ENCODE peak calls at places on chromosomes 11 and 22, in eight cellular contexts. One of them, this sample, is unnamed.

GRCh38 chr22:29524440-29525191 is 28.9 kb downstream of the THOC5 start:
- DNase-seq in germinal center: peak; percentile 41
- DNase-seq in hippocampal formation: no peak
- DNase-seq in foreskin melanocyte: no peak
- DNase-seq in HEK293T: peak; percentile 56
- DNase-seq in dorsolateral prefrontal cortex: no peak
- DNase-seq in kidney: no peak
- DNase-seq in right atrium auricular region: no peak
- DNase-seq in this sample: no peak

GRCh38 chr11:19935507-19935906 is 222.9 kb downstream of the NAV2 start:
- DNase-seq in germinal center: no peak
- DNase-seq in hippocampal formation: no peak
- DNase-seq in foreskin melanocyte: no peak
- DNase-seq in HEK293T: no peak
- DNase-seq in dorsolateral prefrontal cortex: no peak
- DNase-seq in kidney: no peak
- DNase-seq in right atrium auricular region: no peak
- DNase-seq in this sample: peak; percentile 47

GRCh38 chr11:134418119-134418840 is 6.2 kb upstream of the B3GAT1 start:
- DNase-seq in germinal center: no peak
- DNase-seq in hippocampal formation: no peak
- DNase-seq in foreskin melanocyte: no peak
- DNase-seq in HEK293T: peak; percentile 32
- DNase-seq in dorsolateral prefrontal cortex: no peak
- DNase-seq in kidney: no peak
- DNase-seq in right atrium auricular region: no peak
- DNase-seq in this sample: peak; percentile 1

GRCh38 chr22:35777335-35777975 is 59.8 kb downstream of the APOL5 start:
- DNase-seq in germinal center: no peak
- DNase-seq in hippocampal formation: no peak
- DNase-seq in foreskin melanocyte: no peak
- DNase-seq in HEK293T: no peak
- DNase-seq in dorsolateral prefrontal cortex: no peak
- DNase-seq in kidney: no peak
- DNase-seq in right atrium auricular region: no peak
- DNase-seq in this sample: peak; percentile 54

GRCh38 chr11:67640021-67640757 is 626 bp upstream of the TBX10 start:
- DNase-seq in germinal center: peak; percentile 70
- DNase-seq in hippocampal formation: peak; percentile 14
- DNase-seq in foreskin melanocyte: peak; percentile 14
- DNase-seq in HEK293T: peak; percentile 74
- DNase-seq in dorsolateral prefrontal cortex: peak; percentile 63
- DNase-seq in kidney: peak; percentile 82
- DNase-seq in right atrium auricular region: no peak
- DNase-seq in this sample: no peak

GRCh38 chr11:130553306-130553705 is 104.9 kb downstream of the ADAMTS15 start:
- DNase-seq in germinal center: no peak
- DNase-seq in hippocampal formation: no peak
- DNase-seq in foreskin melanocyte: no peak
- DNase-seq in HEK293T: no peak
- DNase-seq in dorsolateral prefrontal cortex: no peak
- DNase-seq in kidney: no peak
- DNase-seq in right atrium auricular region: no peak
- DNase-seq in this sample: no peak

GRCh38 chr11:97764605-97765004 is 1256.1 kb upstream of the CNTN5 start:
- DNase-seq in germinal center: no peak
- DNase-seq in hippocampal formation: no peak
- DNase-seq in foreskin melanocyte: no peak
- DNase-seq in HEK293T: no peak
- DNase-seq in dorsolateral prefrontal cortex: no peak
- DNase-seq in kidney: no peak
- DNase-seq in right atrium auricular region: no peak
- DNase-seq in this sample: no peak

GRCh38 chr11:69356703-69357457 is 62.9 kb downstream of the MYEOV start:
- DNase-seq in germinal center: no peak
- DNase-seq in hippocampal formation: no peak
- DNase-seq in foreskin melanocyte: no peak
- DNase-seq in HEK293T: no peak
- DNase-seq in dorsolateral prefrontal cortex: no peak
- DNase-seq in kidney: no peak
- DNase-seq in right atrium auricular region: peak; percentile 47
- DNase-seq in this sample: no peak

GRCh38 chr11:96413408-96413807 is 23.6 kb downstream of the JRKL start:
- DNase-seq in germinal center: no peak
- DNase-seq in hippocampal formation: no peak
- DNase-seq in foreskin melanocyte: no peak
- DNase-seq in HEK293T: no peak
- DNase-seq in dorsolateral prefrontal cortex: no peak
- DNase-seq in kidney: no peak
- DNase-seq in right atrium auricular region: no peak
- DNase-seq in this sample: no peak